ENCODE peak calls at places on chromosomes 3 and 15, in four cellular contexts. X is head of caudate nucleus, F is DMS 273 treated with DMSO at 0.1 percent for 48 hours, W is NCI-H1417. I is an unnamed sample.

GRCh38 chr3:163722421-163722820 is 1355.9 kb downstream of the SI start:
- DNase-seq in X (no peak), F (no peak), W (no peak), I (no peak)

GRCh38 chr3:55491296-55491816 is 4.2 kb upstream of the WNT5A start:
- DNase-seq in X (no peak), F (peak; percentile 24), W (no peak), I (no peak)

GRCh38 chr15:89196994-89197393 is 24.4 kb downstream of the RLBP1 start:
- DNase-seq in X (no peak), F (no peak), W (peak; percentile 23), I (peak; percentile 76)

GRCh38 chr3:55609230-55610100 is 122.4 kb upstream of the WNT5A start:
- DNase-seq in X (no peak), F (no peak), W (peak; percentile 15), I (no peak)

GRCh38 chr3:15384510-15385237 is 42.7 kb downstream of the METTL6 start:
- DNase-seq in X (no peak), F (no peak), W (no peak), I (no peak)

GRCh38 chr15:94231728-94232086 is 346 bp downstream of the MCTP2 start:
- DNase-seq in X (peak; percentile 30), F (no peak), W (peak; percentile 89), I (peak; percentile 46)

GRCh38 chr3:19025441-19025840 is 122.9 kb upstream of the KCNH8 start:
- DNase-seq in X (no peak), F (no peak), W (no peak), I (no peak)

GRCh38 chr3:147680820-147681488 is 271.8 kb downstream of the ZIC1 start:
- DNase-seq in X (no peak), F (no peak), W (no peak), I (no peak)

GRCh38 chr3:108096506-108097325 is 5.9 kb upstream of the CD47 start:
- DNase-seq in X (no peak), F (no peak), W (peak; percentile 54), I (no peak)

GRCh38 chr15:84633311-84634227 is 20.5 kb downstream of the WDR73 start:
- DNase-seq in X (peak; percentile 64), F (no peak), W (peak; percentile 80), I (peak; percentile 73)

I was measured in activated CD4-positive, alpha-beta memory T cell treated with anti-CD3 and anti-CD28 coated beads for 36 hours.